ENCODE peak calls at places on chromosomes 11 and 22, in five cellular contexts. B is pulmonary artery endothelial cell, H is iPS-NIHi11, V is AG10803, C is uterus. X is an unnamed sample.

GRCh38 chr11:106853850-106854401 is 164.3 kb downstream of the GUCY1A2 start:
- DNase-seq in H (no peak), V (no peak), C (no peak), B (no peak), X (no peak)

GRCh38 chr22:24824250-24824649 is 18.2 kb downstream of the SGSM1 start:
- DNase-seq in C (no peak), H (no peak), B (no peak), V (no peak), X (no peak)

GRCh38 chr11:63839508-63840355 is 822 bp downstream of the MARK2 start:
- DNase-seq in V (peak), H (no peak), C (peak), B (no peak), X (no peak)

GRCh38 chr11:133911169-133911568 is 45.6 kb downstream of the IGSF9B start:
- DNase-seq in H (peak), V (no peak), C (no peak), B (no peak), X (no peak)

GRCh38 chr11:1471736-1472135 is 14.8 kb downstream of the MOB2 start:
- DNase-seq in B (no peak), C (no peak), V (no peak), H (no peak), X (no peak)

GRCh38 chr22:18035740-18036139 is 11.4 kb upstream of the MICAL3 start:
- DNase-seq in B (no peak), V (no peak), C (no peak), H (peak), X (no peak)

GRCh38 chr11:9604134-9604533 is 30.7 kb downstream of the WEE1 start:
- DNase-seq in H (no peak), B (no peak), C (no peak), V (no peak), X (no peak)

GRCh38 chr11:112285918-112286317 is 25.3 kb upstream of the PLET1 start:
- DNase-seq in C (no peak), V (no peak), B (no peak), H (no peak), X (no peak)

GRCh38 chr22:38762607-38763006 is 6.8 kb upstream of the SUN2 start:
- DNase-seq in C (no peak), B (no peak), H (no peak), V (no peak), X (no peak)

GRCh38 chr11:65204646-65205601 is 23.2 kb downstream of the CAPN1 start:
- DNase-seq in H (peak), V (peak), B (no peak), C (peak), X (peak)

GRCh38 chr11:91164452-91164822 is 941.6 kb upstream of the CHORDC1 start:
- DNase-seq in C (no peak), B (no peak), V (no peak), H (no peak), X (no peak)

GRCh38 chr11:127656266-127656879 is 655.8 kb upstream of the KIRREL3 start:
- DNase-seq in H (no peak), C (no peak), B (no peak), V (no peak), X (no peak)

GRCh38 chr11:62267576-62267975 is 2.4 kb upstream of the SCGB2A2 start:
- DNase-seq in H (no peak), B (no peak), C (no peak), V (no peak), X (no peak)

GRCh38 chr11:133896642-133897330 is 51.5 kb upstream of the SPATA19 start:
- DNase-seq in B (no peak), H (no peak), V (no peak), C (no peak), X (no peak)

GRCh38 chr22:30445438-30445936 is 19.9 kb downstream of the MTFP1 start:
- DNase-seq in B (no peak), V (peak), H (no peak), C (no peak), X (no peak)

GRCh38 chr11:2688381-2689231 is 11.2 kb downstream of the KCNQ1OT1 start:
- DNase-seq in H (no peak), V (no peak), B (no peak), C (no peak), X (no peak)

GRCh38 chr22:48673806-48674500 is 1153.7 kb downstream of the BRD1 start:
- DNase-seq in V (no peak), B (no peak), C (no peak), H (no peak), X (no peak)

X was measured in AG08396.